ENCODE peak calls at places on chromosome 1, in eight cellular contexts. I is Panc1, D is foreskin keratinocyte, F is endodermal cell, Y is endothelial cell, J is HL-60, M is neural crest cell, S is heart right ventricle. P is an unnamed sample.

GRCh38 chr1:35565742-35566133 is 7.4 kb upstream of the TFAP2E start:
- DNase-seq in F (peak), S (no peak), Y (no peak), J (no peak), D (no peak), M (no peak), I (no peak), P (no peak)

GRCh38 chr1:160855181-160855981 is 7.3 kb downstream of the CD244 start:
- DNase-seq in F (no peak), J (no peak), I (no peak), M (no peak), D (no peak), Y (no peak), S (no peak), P (no peak)

GRCh38 chr1:227885135-227885647 is 62.5 kb downstream of the WNT9A start:
- DNase-seq in I (no peak), S (no peak), D (no peak), Y (peak), M (no peak), F (no peak), J (no peak), P (no peak)

GRCh38 chr1:114154146-114154962 is 685 bp upstream of the SYT6 start:
- DNase-seq in M (peak), S (no peak), Y (peak), F (peak), I (no peak), J (no peak), D (peak), P (no peak)

GRCh38 chr1:218867941-218868656 is 305.6 kb upstream of the LYPLAL1 start:
- DNase-seq in F (no peak), M (no peak), J (no peak), D (no peak), Y (no peak), I (no peak), S (no peak), P (no peak)

GRCh38 chr1:153627797-153628626 is at the start of gene S100A1:
- DNase-seq in F (peak), J (no peak), Y (no peak), D (no peak), M (no peak), S (peak), I (no peak), P (no peak)

GRCh38 chr1:23370744-23371710 is 1.4 kb upstream of the ZNF436 start:
- DNase-seq in I (no peak), M (peak), F (peak), Y (peak), S (no peak), J (no peak), D (no peak), P (no peak)

GRCh38 chr1:156528231-156528630 is 27.7 kb upstream of the MEF2D start:
- DNase-seq in F (no peak), S (no peak), D (no peak), I (no peak), M (no peak), Y (no peak), J (no peak), P (no peak)

GRCh38 chr1:218366322-218367052 is 21.4 kb downstream of the TGFB2 start:
- DNase-seq in F (no peak), I (no peak), M (no peak), D (no peak), Y (no peak), S (no peak), J (no peak), P (peak)

GRCh38 chr1:47030170-47030805 is 6.8 kb downstream of the CYP4X1 start:
- DNase-seq in D (no peak), I (no peak), F (no peak), J (no peak), Y (no peak), S (no peak), M (no peak), P (no peak)

GRCh38 chr1:47031059-47031458 is 7.6 kb downstream of the CYP4X1 start:
- DNase-seq in J (no peak), M (no peak), D (peak), Y (no peak), F (no peak), I (no peak), S (no peak), P (no peak)

DNA sequence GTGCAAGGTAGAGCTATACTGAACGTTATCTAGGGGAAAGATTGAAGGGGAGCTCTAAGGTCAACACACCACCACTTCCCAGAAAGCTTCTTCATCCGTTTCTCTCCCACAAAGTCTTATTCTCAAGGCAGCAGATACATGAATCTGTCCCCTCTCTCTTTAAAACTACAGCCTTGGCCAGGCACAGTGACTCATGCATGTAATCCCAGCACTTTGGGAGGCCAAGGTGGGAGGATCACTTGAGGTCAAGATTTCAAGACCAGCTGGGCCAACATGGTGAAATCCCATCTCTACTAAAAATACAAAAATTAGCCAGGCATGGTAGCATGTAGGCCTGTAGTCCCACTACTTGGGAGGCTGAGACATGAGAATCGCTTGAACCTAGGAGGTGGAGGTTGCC is 8.1 kb downstream of the CYP4X1 start:
- DNase-seq in I (no peak), J (no peak), M (no peak), Y (no peak), S (no peak), D (no peak), F (no peak), P (no peak)
- TF ChIP-seq CTCF in I (no peak), J (no peak), M (no peak), Y (no peak), S (no peak), D (no peak), F (no peak), P (no peak)

DNA sequence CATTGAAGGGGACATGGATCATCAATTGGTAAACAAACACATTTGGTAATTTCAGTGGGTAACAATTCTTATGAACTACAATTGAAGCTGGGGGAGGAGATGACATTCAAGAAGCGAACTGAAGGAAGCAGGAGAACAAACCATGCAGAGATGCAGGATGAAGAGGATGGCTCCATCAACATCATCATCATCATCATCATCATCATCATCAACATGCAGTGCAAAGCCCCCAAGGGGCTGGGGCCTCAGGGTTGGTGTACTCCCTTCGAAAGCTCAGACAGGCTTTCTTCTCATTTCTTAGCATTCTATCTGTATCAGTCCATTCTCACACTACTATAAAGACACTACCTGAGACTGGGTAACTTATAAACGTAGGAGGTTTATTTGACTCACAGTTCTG is 105.8 kb downstream of the DUSP10 start:
- DNase-seq in M (no peak), F (no peak), D (no peak), I (no peak), S (no peak), J (no peak), Y (no peak), P (no peak)
- TF ChIP-seq CTCF in M (no peak), F (no peak), D (no peak), I (no peak), S (no peak), J (no peak), Y (no peak), P (no peak)

DNA sequence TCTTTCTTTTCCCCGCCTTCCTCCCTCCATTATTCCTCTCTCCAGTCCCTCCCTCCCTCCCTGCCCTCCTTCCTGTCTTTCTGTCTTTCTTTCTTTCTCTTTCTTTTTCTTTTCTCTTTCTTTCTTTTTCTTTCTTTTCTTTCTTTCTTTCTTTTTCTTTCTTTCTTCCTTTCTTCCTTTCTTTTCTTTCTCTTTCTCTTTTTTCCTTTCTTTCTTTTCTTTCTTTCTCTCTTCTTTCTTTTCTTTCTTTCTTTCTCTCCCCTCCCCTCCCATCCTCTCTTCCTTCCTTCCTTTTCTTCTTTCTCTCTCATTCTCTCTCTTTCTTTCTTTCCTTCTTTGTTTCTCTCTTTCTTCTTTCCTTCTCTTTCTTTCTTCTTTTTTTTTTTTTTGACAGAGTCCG is 402.2 kb upstream of the PLXNA2 start:
- DNase-seq in Y (no peak), S (no peak), J (no peak), D (no peak), F (no peak), M (no peak), I (no peak), P (no peak)
- TF ChIP-seq CTCF in Y (no peak), S (no peak), J (no peak), D (no peak), F (no peak), M (no peak), I (no peak), P (no peak)

DNA sequence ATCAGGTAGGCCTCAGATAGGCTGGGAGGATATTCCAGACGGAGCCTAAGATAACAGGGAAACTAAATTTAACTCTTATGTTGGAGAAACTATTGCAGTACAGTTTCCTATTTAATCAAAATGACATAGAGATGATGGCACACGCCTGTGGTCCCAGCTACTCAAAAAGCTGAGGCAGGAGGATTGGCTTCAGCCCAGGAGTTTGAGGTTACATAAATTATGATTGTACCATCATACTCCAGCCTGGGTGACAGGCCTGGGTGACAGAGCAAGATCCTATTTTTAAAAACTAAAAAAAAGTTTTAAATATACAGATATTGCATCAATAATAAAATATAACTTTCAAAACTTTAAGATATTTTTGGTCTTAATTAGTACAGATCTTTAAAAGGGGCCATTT is 25.2 kb upstream of the TAL1 start:
- DNase-seq in D (no peak), Y (no peak), M (no peak), I (no peak), S (no peak), J (no peak), F (no peak), P (no peak)
- TF ChIP-seq CTCF in D (no peak), Y (no peak), M (no peak), I (no peak), S (no peak), J (no peak), F (no peak), P (no peak)

GRCh38 chr1:216310776-216311175 is 112.5 kb downstream of the USH2A start:
- DNase-seq in M (peak), S (no peak), I (no peak), F (peak), Y (peak), J (no peak), D (peak), P (peak)
- TF ChIP-seq CTCF in M (peak), S (peak), I (peak), F (peak), Y (peak), J (no peak), D (peak), P (peak)

DNA sequence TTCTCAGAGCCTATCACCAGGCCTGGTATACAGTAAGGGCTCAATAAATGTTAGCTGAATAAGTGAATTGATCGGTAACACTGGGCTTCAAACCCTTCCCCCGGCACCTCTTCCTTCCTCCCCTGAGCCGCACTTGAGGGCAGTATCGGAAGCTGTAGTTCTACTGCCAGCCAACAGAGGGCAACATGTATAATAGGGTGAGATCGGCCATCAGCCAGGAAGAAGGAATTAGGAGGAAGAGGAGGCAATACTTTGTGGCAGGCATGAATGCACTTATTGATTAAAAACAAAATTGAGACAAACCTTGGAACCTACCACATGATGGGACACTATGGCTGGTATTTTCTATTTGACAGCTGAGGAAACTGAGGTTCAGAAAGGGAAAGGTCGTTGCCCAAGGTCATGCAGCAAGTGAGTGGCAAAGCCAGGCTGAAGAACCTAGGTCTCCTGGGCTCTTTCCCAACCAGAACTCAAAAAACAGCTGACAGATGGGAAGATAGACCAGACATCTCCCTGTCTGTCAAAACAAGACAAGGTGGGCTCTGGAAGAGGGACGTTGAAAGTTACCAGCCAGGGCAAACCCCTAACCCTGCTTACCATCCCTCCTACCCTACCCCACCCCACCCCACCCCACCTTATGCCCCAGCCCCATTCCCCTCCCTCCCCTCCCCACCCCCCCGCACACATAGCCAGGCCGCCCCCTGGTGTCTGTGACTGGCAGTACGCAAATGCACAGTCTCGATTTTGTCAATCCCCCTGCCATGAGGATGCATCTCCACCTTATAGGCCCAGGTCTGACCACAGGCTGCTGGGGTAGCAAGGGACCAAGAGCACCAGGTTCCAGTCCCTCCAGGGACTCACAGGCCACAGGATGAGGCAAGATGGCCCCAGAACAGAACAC is 107.3 kb upstream of the RUNX3 start:
- DNase-seq in F (peak), M (peak), S (peak), Y (peak), J (peak), I (peak), D (no peak), P (no peak)
- TF ChIP-seq CTCF in F (peak), M (peak), S (peak), Y (peak), J (peak), I (peak), D (peak), P (peak)

DNA sequence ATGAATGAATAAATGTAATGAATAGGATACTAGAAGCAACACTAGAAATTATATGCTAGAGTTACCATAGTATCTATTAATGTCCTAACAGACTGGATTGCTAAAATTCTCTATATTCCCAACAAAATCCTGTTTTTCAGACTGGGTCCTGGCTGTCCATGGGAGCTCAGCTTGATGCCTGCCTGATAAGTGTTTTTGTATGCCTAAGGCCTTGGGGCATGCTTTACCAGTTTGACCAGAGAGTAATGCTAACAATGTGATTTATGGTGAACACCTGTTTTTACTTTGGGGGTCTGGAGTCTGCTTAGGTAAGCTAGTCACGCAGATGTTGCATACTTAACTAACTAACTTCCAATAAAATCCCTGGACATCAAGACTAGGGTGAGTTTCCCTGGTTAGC is 318.8 kb upstream of the DEPDC1 start:
- DNase-seq in Y (no peak), J (no peak), F (no peak), I (no peak), M (no peak), D (no peak), S (no peak), P (no peak)
- TF ChIP-seq CTCF in Y (no peak), J (no peak), F (no peak), I (no peak), M (no peak), D (no peak), S (no peak), P (no peak)

DNA sequence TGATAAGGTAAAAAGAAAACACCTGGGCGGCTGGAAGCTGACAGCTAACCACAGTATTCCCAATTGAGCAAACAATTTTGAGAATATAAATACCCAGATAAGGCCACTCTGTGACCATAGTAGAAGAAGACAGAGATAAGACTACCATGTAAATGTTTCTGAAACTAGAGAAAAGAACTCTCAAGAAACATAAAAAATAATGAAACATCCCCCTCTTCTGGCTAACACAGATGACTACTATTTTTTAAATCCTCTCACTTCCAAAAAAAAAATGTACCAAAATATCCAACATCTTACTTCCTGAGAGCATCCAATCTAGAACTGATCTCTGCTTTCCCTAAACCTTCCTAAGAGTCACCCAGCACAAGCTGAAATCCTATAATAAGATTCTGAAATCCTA is 125.9 kb downstream of the HFM1 start:
- DNase-seq in M (no peak), S (no peak), I (no peak), F (peak), Y (no peak), D (no peak), J (no peak), P (no peak)
- TF ChIP-seq CTCF in M (peak), S (peak), I (peak), F (peak), Y (peak), D (peak), J (no peak), P (no peak)

GRCh38 chr1:2166254-2166653 is 28.3 kb downstream of the FAAP20 start:
- DNase-seq in I (no peak), M (no peak), D (no peak), Y (no peak), F (no peak), J (no peak), S (no peak), P (no peak)

GRCh38 chr1:2166695-2167094 is 27.9 kb downstream of the FAAP20 start:
- DNase-seq in I (no peak), Y (no peak), S (no peak), M (no peak), J (no peak), F (no peak), D (no peak), P (no peak)

GRCh38 chr1:2169200-2169836 is 25.3 kb downstream of the FAAP20 start:
- DNase-seq in Y (no peak), S (no peak), M (no peak), I (no peak), J (no peak), F (no peak), D (no peak), P (no peak)

GRCh38 chr1:2168535-2168934 is 26.0 kb downstream of the FAAP20 start:
- DNase-seq in I (no peak), S (no peak), Y (no peak), M (no peak), J (no peak), D (no peak), F (no peak), P (no peak)

GRCh38 chr1:2168090-2168489 is 26.5 kb downstream of the FAAP20 start:
- DNase-seq in J (no peak), I (no peak), Y (no peak), F (no peak), D (no peak), M (no peak), S (no peak), P (no peak)
- TF ChIP-seq CTCF in J (no peak), I (no peak), Y (no peak), F (no peak), D (no peak), M (no peak), S (no peak), P (no peak)

DNA sequence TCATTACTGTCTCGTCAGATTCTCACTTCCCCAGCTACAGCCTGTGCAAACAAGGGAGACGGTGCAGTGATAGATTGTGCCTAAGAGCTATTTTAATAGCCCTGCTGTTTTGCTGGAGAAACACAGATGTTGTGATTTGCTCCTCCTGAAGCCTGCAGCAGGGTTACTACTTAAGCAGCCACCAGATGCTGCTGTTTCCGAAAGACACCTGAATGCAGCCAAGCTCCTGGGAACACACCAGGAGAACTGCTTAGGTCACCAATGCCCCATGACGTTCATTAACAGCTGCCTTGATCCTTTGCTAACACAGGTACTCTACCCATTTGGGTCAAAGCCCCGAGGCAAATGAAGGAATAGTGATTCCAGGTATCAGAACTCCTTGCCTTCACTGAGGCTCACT is 411.8 kb upstream of the DAB1 start:
- DNase-seq in F (peak), I (no peak), D (peak), Y (no peak), M (no peak), J (no peak), S (no peak), P (no peak)
- TF ChIP-seq CTCF in F (peak), I (peak), D (no peak), Y (no peak), M (no peak), J (no peak), S (no peak), P (no peak)